ENCODE peak calls at places on chromosomes 5 and 9, in six cellular contexts. One of them, this sample, is unnamed.

GRCh38 chr5:31719988-31720387 is 81.1 kb downstream of the PDZD2 start:
- DNase-seq in iPS-NIHi11: no peak
- DNase-seq in RKO: no peak
- DNase-seq in adrenal gland: no peak
- DNase-seq in OCI-LY7: no peak
- DNase-seq in HTR-8/SVneo: no peak
- DNase-seq in this sample: no peak

GRCh38 chr5:67246108-67246507 is 49.5 kb upstream of the CD180 start:
- DNase-seq in iPS-NIHi11: peak
- DNase-seq in RKO: peak
- DNase-seq in adrenal gland: no peak
- DNase-seq in OCI-LY7: peak
- DNase-seq in HTR-8/SVneo: peak
- DNase-seq in this sample: no peak

GRCh38 chr9:124475158-124475867 is 25.1 kb downstream of the ADGRD2 start:
- DNase-seq in iPS-NIHi11: peak
- DNase-seq in RKO: no peak
- DNase-seq in adrenal gland: no peak
- DNase-seq in OCI-LY7: no peak
- DNase-seq in HTR-8/SVneo: no peak
- DNase-seq in this sample: no peak

GRCh38 chr9:99090366-99091130 is 14.4 kb upstream of the TGFBR1 start:
- DNase-seq in iPS-NIHi11: no peak
- DNase-seq in RKO: no peak
- DNase-seq in adrenal gland: no peak
- DNase-seq in OCI-LY7: no peak
- DNase-seq in HTR-8/SVneo: no peak
- DNase-seq in this sample: no peak

GRCh38 chr9:94916956-94917355 is 190.5 kb downstream of the AOPEP start:
- DNase-seq in iPS-NIHi11: peak
- DNase-seq in RKO: no peak
- DNase-seq in adrenal gland: no peak
- DNase-seq in OCI-LY7: no peak
- DNase-seq in HTR-8/SVneo: no peak
- DNase-seq in this sample: no peak

GRCh38 chr5:170439246-170439943 is 50.2 kb upstream of the KCNMB1 start:
- DNase-seq in iPS-NIHi11: no peak
- DNase-seq in RKO: no peak
- DNase-seq in adrenal gland: no peak
- DNase-seq in OCI-LY7: no peak
- DNase-seq in HTR-8/SVneo: no peak
- DNase-seq in this sample: no peak

GRCh38 chr9:136045595-136046554 is 49.2 kb downstream of the NACC2 start:
- DNase-seq in iPS-NIHi11: no peak
- DNase-seq in RKO: no peak
- DNase-seq in adrenal gland: no peak
- DNase-seq in OCI-LY7: no peak
- DNase-seq in HTR-8/SVneo: no peak
- DNase-seq in this sample: no peak

GRCh38 chr9:114693248-114693895 is 11.4 kb upstream of the TEX48 start:
- DNase-seq in iPS-NIHi11: no peak
- DNase-seq in RKO: no peak
- DNase-seq in adrenal gland: no peak
- DNase-seq in OCI-LY7: no peak
- DNase-seq in HTR-8/SVneo: no peak
- DNase-seq in this sample: no peak

GRCh38 chr9:111803924-111804323 is 9.2 kb upstream of the SHOC1 start:
- DNase-seq in iPS-NIHi11: no peak
- DNase-seq in RKO: no peak
- DNase-seq in adrenal gland: no peak
- DNase-seq in OCI-LY7: no peak
- DNase-seq in HTR-8/SVneo: no peak
- DNase-seq in this sample: no peak

GRCh38 chr9:133799106-133799505 is 61.0 kb upstream of the SARDH start:
- DNase-seq in iPS-NIHi11: no peak
- DNase-seq in RKO: no peak
- DNase-seq in adrenal gland: no peak
- DNase-seq in OCI-LY7: no peak
- DNase-seq in HTR-8/SVneo: no peak
- DNase-seq in this sample: no peak

GRCh38 chr9:71859939-71860338 is 51.1 kb downstream of the ABHD17B start:
- DNase-seq in iPS-NIHi11: no peak
- DNase-seq in RKO: no peak
- DNase-seq in adrenal gland: no peak
- DNase-seq in OCI-LY7: no peak
- DNase-seq in HTR-8/SVneo: no peak
- DNase-seq in this sample: no peak

GRCh38 chr5:147688965-147689364 is 93.6 kb downstream of the JAKMIP2 start:
- DNase-seq in iPS-NIHi11: no peak
- DNase-seq in RKO: no peak
- DNase-seq in adrenal gland: peak
- DNase-seq in OCI-LY7: no peak
- DNase-seq in HTR-8/SVneo: no peak
- DNase-seq in this sample: peak

GRCh38 chr9:106893088-106893487 is 30.1 kb downstream of the ZNF462 start:
- DNase-seq in iPS-NIHi11: no peak
- DNase-seq in RKO: peak
- DNase-seq in adrenal gland: peak
- DNase-seq in OCI-LY7: no peak
- DNase-seq in HTR-8/SVneo: peak
- DNase-seq in this sample: no peak

GRCh38 chr5:179125789-179126505 is 65.8 kb downstream of the ZNF354C start:
- DNase-seq in iPS-NIHi11: no peak
- DNase-seq in RKO: no peak
- DNase-seq in adrenal gland: no peak
- DNase-seq in OCI-LY7: no peak
- DNase-seq in HTR-8/SVneo: no peak
- DNase-seq in this sample: no peak